ENCODE peak calls at places on chromosomes 11 and 22, in four cellular contexts. S is K562, A is HepG2, H is GM12878. O is an unnamed sample.

GRCh38 chr11:28966951-28967350 is 858.8 kb downstream of the METTL15 start:
- DNase-seq in A (no peak), S (no peak), H (no peak), O (no peak)

GRCh38 chr11:121895919-121896318 is 220.1 kb downstream of the BLID start:
- DNase-seq in S (no peak), H (no peak), A (no peak), O (no peak)

GRCh38 chr22:37906364-37907008 is 389 bp downstream of the MICALL1 start:
- DNase-seq in A (no peak), S (peak; percentile 35), H (no peak), O (peak; percentile 45)

GRCh38 chr11:84833488-84834086 is 793.6 kb downstream of the DLG2 start:
- DNase-seq in H (no peak), S (no peak), A (no peak), O (no peak)

GRCh38 chr11:108871152-108871551 is 206.3 kb downstream of the DDX10 start:
- DNase-seq in H (no peak), S (peak; percentile 25), A (peak; percentile 35), O (no peak)

GRCh38 chr11:65132988-65133700 is 1.2 kb downstream of the SYVN1 start:
- DNase-seq in A (peak; percentile 47), S (peak; percentile 81), H (no peak), O (peak; percentile 39)

GRCh38 chr11:29312817-29313216 is 704.0 kb downstream of the KCNA4 start:
- DNase-seq in S (no peak), H (no peak), A (no peak), O (no peak)

GRCh38 chr11:130431337-130431773 is 2.9 kb upstream of the ADAMTS8 start:
- DNase-seq in A (peak; percentile 55), S (peak; percentile 74), H (no peak), O (peak; percentile 64)

GRCh38 chr11:9568854-9569587 is 4.4 kb upstream of the WEE1 start:
- DNase-seq in H (no peak), A (peak; percentile 97), S (peak; percentile 44), O (no peak)

GRCh38 chr22:38823637-38824036 is 20.2 kb downstream of the NPTXR start:
- DNase-seq in H (no peak), A (no peak), S (no peak), O (no peak)

GRCh38 chr22:20239063-20239950 is 28.8 kb downstream of the RTN4R start:
- DNase-seq in A (no peak), H (no peak), S (peak; percentile 63), O (no peak)

GRCh38 chr11:111795333-111795985 is 29.3 kb upstream of the PPP2R1B start:
- DNase-seq in A (peak; percentile 60), H (no peak), S (no peak), O (no peak)

GRCh38 chr11:2375341-2375853 is 1.7 kb upstream of the CD81 start:
- DNase-seq in A (peak; percentile 16), H (no peak), S (no peak), O (no peak)

GRCh38 chr11:75635009-75635909 is 33.6 kb downstream of the MAP6 start:
- DNase-seq in A (no peak), H (no peak), S (peak; percentile 18), O (no peak)

GRCh38 chr11:62472063-62472884 is 53.4 kb downstream of the SCGB1A1 start:
- DNase-seq in S (peak; percentile 74), H (no peak), A (peak; percentile 46), O (no peak)

GRCh38 chr11:45178890-45179663 is 32.6 kb downstream of the PRDM11 start:
- DNase-seq in S (no peak), H (no peak), A (no peak), O (no peak)

GRCh38 chr11:130798280-130798679 is 118.0 kb downstream of the SNX19 start:
- DNase-seq in H (no peak), S (no peak), A (no peak), O (no peak)

GRCh38 chr22:30324008-30324730 is 2.6 kb downstream of the TBC1D10A start:
- DNase-seq in H (no peak), S (no peak), A (no peak), O (no peak)

GRCh38 chr22:22604326-22605073 is 39.9 kb upstream of the GGTLC2 start:
- DNase-seq in H (no peak), S (no peak), A (no peak), O (no peak)

GRCh38 chr22:24106385-24107381 is 74.6 kb upstream of the SUSD2 start:
- DNase-seq in A (no peak), H (peak; percentile 41), S (no peak), O (no peak)

GRCh38 chr11:60887531-60887930 is 18.9 kb downstream of the PRPF19 start:
- DNase-seq in H (no peak), S (peak; percentile 74), A (peak; percentile 66), O (peak; percentile 51)

GRCh38 chr11:113876074-113876797 is 864 bp upstream of the USP28 start:
- DNase-seq in A (no peak), S (peak; percentile 62), H (no peak), O (no peak)

GRCh38 chr11:6200975-6201374 is 2.0 kb downstream of the OR52W1 start:
- DNase-seq in A (no peak), S (no peak), H (no peak), O (no peak)

GRCh38 chr11:58658553-58659080 is 36.2 kb downstream of the CNTF start:
- DNase-seq in S (no peak), A (no peak), H (no peak), O (no peak)

GRCh38 chr11:113001709-113002108 is 40.5 kb downstream of the NCAM1 start:
- DNase-seq in A (no peak), S (no peak), H (no peak), O (no peak)

GRCh38 chr11:12723410-12724297 is 49.4 kb downstream of the TEAD1 start:
- DNase-seq in H (no peak), S (no peak), A (peak; percentile 73), O (no peak)

GRCh38 chr11:7610393-7610792 is 62.9 kb downstream of the CYB5R2 start:
- DNase-seq in H (no peak), A (no peak), S (no peak), O (no peak)

GRCh38 chr11:121291896-121292502 is 572 bp upstream of the SC5D start:
- DNase-seq in S (peak; percentile 3), H (peak; percentile 51), A (no peak), O (no peak)

GRCh38 chr11:123510579-123510905 is 80.5 kb downstream of the GRAMD1B start:
- DNase-seq in S (no peak), A (no peak), H (no peak), O (no peak)

GRCh38 chr11:28616566-28616965 is 508.4 kb downstream of the METTL15 start:
- DNase-seq in A (no peak), H (no peak), S (no peak), O (no peak)

GRCh38 chr11:2541881-2542361 is 97.1 kb downstream of the KCNQ1 start:
- DNase-seq in S (no peak), H (no peak), A (no peak), O (no peak)

GRCh38 chr11:113363406-113363805 is 24.2 kb upstream of the ANKK1 start:
- DNase-seq in H (no peak), A (no peak), S (no peak), O (no peak)

GRCh38 chr22:47369020-47369419 is 606.6 kb downstream of the TBC1D22A start:
- DNase-seq in H (no peak), S (no peak), A (no peak), O (no peak)

GRCh38 chr11:95415837-95416288 is 184.9 kb upstream of the SESN3 start:
- DNase-seq in A (no peak), S (peak; percentile 90), H (no peak), O (no peak)
- TF ChIP-seq BHLHE40 in A (no peak), S (peak; percentile 19), H (no peak), O (no peak)

DNA sequence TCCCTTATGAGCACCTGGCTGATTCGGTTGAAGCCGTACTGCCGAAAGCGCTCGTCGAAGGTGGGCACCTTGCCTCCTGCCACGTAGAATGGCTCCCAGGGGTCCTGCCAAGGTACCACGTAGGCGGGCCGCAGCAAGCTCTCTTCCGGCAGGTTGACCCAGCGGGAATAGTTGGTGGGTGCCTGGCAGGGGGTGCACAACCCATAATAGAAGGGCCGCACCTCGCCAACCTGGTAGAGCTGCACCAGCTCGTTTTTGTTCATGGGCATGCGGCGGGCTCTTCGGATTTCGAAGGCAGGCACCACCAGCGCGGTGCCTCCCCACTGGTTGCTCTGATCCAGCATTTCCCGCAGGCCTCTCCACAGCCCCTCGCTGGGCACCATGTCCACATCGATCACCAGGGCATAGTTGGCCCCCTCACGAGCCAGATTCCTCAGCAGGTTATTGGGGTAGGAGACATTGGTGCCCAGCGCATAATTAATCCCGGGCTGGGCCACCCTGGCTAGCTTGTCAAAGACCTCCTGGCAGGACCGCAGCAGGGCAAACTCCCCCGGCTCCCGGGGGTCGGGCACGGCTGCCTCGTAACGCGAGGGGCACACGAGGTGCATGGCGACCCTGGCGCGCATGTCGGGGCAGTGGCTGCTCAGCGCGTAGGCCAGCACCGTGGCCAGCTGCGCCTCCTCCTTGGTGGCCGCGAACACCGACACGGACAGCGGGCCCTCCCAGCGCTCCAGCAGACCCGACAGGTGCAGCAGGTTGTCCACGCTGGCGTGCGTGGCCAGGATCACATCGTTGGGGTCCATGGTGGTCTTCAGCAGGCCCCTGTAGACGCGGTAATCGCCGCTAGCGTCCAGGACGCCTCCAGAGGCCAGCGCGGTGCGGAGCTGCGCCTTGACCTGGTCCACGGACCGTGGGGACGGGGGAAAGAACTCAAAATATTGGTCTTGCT is 679 bp downstream of the B4GAT1 start:
- DNase-seq in A (no peak), H (no peak), S (no peak), O (no peak)
- TF ChIP-seq FOXM1 in A (no peak), H (no peak), S (no peak), O (no peak)

DNA sequence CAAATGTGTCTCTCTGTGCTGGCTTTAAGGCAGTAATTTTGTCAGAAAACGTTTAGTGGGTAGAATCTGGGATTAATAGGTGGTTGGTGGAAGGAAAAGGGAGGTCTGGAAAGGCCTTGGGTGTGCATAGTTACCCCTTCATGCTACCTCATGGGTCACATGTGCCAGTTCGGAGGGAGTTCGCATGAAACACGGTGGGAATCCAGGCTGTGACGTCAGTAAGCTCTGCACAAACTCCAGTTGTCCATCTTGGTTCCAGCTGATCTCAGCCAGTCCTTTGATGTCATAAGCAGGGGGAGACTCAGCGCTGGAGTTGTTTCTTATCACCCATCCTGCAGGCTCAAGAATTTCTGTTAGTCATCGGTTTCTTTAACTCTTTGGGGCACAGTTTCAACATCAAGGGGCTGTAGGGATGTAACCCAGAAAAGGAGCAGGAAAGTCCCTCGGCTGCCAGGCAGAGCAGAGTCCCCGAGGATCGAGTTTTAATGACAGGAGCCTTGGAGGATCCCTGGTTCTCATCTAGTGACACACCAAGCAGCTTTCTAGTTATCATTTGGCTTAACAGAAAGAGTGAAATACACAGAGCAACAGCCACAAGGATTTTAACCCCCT is 28.9 kb downstream of the MOV10L1 start:
- DNase-seq in S (peak; percentile 95), H (no peak), A (peak; percentile 10), O (no peak)
- TF ChIP-seq SP1 in S (peak; percentile 35), H (no peak), A (no peak), O (no peak)

GRCh38 chr11:70420008-70420464 is 21.7 kb downstream of the CTTN start:
- DNase-seq in S (peak; percentile 98), A (no peak), H (no peak), O (no peak)
- TF ChIP-seq BHLHE40 in S (peak; percentile 97), A (no peak), H (no peak), O (no peak)

DNA sequence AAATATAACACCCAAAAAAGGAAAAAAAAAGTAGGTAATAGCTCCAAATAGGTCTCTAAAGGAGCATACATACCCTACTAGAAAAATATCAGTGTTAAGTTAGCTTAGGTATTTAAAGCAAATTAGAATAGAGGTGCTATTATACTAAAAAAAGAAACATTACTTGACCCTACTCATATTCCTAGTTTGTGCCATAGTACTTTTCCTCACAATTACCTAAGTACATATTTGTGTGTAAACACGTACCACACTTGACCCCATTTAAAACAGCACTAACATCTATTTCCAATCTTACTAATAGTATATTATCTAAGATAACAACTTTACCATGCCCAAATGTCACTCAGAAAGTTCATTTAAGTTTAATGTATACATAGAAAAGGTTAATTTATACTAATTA is 57.7 kb downstream of the PICALM start:
- DNase-seq in A (no peak), S (no peak), H (no peak), O (no peak)
- TF ChIP-seq FOXM1 in A (no peak), S (no peak), H (no peak), O (no peak)

O was measured in HEK293T.